ENCODE peak calls at places on chromosomes 11 and 22, in five cellular contexts. K, R, P, A and F are unnamed samples.

GRCh38 chr11:107591446-107592236 is 694 bp downstream of the ELMOD1 start:
- DNase-seq in K (peak), R (peak), P (no peak), A (no peak), F (no peak)

GRCh38 chr11:35144811-35145210 is 5.8 kb downstream of the CD44 start:
- DNase-seq in K (no peak), R (no peak), P (no peak), A (no peak), F (no peak)

GRCh38 chr11:125072210-125072960 is 9.3 kb downstream of the SLC37A2 start:
- DNase-seq in K (no peak), R (no peak), P (no peak), A (peak), F (no peak)

GRCh38 chr22:31927562-31927961 is 16.8 kb upstream of the YWHAH start:
- DNase-seq in K (no peak), R (no peak), P (no peak), A (no peak), F (no peak)

GRCh38 chr11:34916810-34917780 is 677 bp downstream of the PDHX start:
- DNase-seq in K (no peak), R (no peak), P (no peak), A (no peak), F (peak)

GRCh38 chr11:97739892-97740782 is 1280.6 kb upstream of the CNTN5 start:
- DNase-seq in K (peak), R (no peak), P (no peak), A (no peak), F (no peak)

GRCh38 chr11:57322881-57323467 is 1.8 kb downstream of the TNKS1BP1 start:
- DNase-seq in K (no peak), R (peak), P (no peak), A (no peak), F (peak)

GRCh38 chr11:131095501-131096185 is 179.4 kb upstream of the SNX19 start:
- DNase-seq in K (no peak), R (no peak), P (no peak), A (no peak), F (no peak)

GRCh38 chr11:7448126-7448525 is 37.2 kb upstream of the OLFML1 start:
- DNase-seq in K (no peak), R (no peak), P (no peak), A (no peak), F (no peak)

GRCh38 chr11:118774032-118774431 is 16.9 kb downstream of the DDX6 start:
- DNase-seq in K (no peak), R (no peak), P (no peak), A (no peak), F (no peak)

GRCh38 chr11:128796275-128796674 is 70.8 kb downstream of the KCNJ1 start:
- DNase-seq in K (peak), R (no peak), P (no peak), A (no peak), F (peak)

GRCh38 chr11:87290304-87290922 is 252.7 kb downstream of the TMEM135 start:
- DNase-seq in K (peak), R (no peak), P (no peak), A (no peak), F (peak)

GRCh38 chr11:64250875-64251721 is at the start of gene PLCB3:
- DNase-seq in K (no peak), R (peak), P (no peak), A (peak), F (peak)

GRCh38 chr11:119794756-119795155 is 65.8 kb upstream of the NECTIN1 start:
- DNase-seq in K (no peak), R (no peak), P (no peak), A (no peak), F (no peak)

GRCh38 chr11:9802291-9802861 is 138.5 kb downstream of the SWAP70 start:
- DNase-seq in K (peak), R (no peak), P (no peak), A (no peak), F (peak)

GRCh38 chr22:38069372-38070249 is 12.4 kb downstream of the PICK1 start:
- DNase-seq in K (peak), R (peak), P (peak), A (no peak), F (peak)

GRCh38 chr11:123111465-123111864 is 49.5 kb upstream of the HSPA8 start:
- DNase-seq in K (peak), R (no peak), P (no peak), A (no peak), F (no peak)

GRCh38 chr11:77250881-77251640 is 50.4 kb downstream of the GDPD4 start:
- DNase-seq in K (peak), R (no peak), P (no peak), A (no peak), F (peak)

GRCh38 chr11:120034881-120035620 is 102.9 kb downstream of the TRIM29 start:
- DNase-seq in K (no peak), R (no peak), P (no peak), A (no peak), F (no peak)

GRCh38 chr11:87266751-87267150 is 229.0 kb downstream of the TMEM135 start:
- DNase-seq in K (no peak), R (no peak), P (no peak), A (no peak), F (no peak)

GRCh38 chr11:79931692-79932091 is 490.9 kb upstream of the TENM4 start:
- DNase-seq in K (no peak), R (no peak), P (no peak), A (no peak), F (no peak)

GRCh38 chr11:122020902-122021301 is 95.1 kb downstream of the BLID start:
- DNase-seq in K (no peak), R (no peak), P (no peak), A (no peak), F (no peak)
- TF ChIP-seq CTCF in K (peak), R (peak), P (peak), A (no peak), F (peak)

DNA sequence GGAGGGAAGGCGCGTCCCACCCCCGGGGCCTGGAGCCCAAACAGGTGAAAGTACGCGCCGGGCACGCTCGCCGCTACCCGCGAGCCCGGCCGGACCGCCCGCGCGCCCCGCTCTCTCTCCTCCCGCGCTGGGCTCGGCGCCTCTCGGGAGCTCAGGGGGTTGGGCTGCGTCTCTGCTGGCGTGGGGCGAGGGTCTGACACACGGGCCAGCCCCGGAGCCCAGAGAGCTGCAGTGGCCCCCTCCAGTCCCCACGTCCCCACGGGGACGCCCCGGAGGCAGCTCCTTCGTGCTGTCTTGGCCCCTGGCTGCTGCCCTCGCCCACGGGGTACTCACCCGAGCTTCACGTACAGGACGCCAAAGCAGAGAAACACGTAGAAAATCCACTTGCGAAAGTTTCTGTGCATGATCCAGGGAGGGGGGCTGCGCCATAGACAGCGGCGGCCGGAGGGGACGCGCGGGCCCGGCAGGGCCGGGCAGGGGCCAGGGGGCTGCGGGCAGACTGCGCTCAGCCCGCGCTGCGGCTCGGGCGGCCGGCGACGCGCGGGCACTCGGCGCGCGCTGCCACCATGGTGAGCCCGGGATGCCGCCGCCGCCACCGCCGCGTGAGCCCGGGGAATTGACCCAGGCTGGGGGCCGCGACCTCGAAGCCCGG is 485 bp downstream of the WNT7B start:
- DNase-seq in K (no peak), R (no peak), P (no peak), A (no peak), F (no peak)
- H3K4me3 ChIP-seq in K (peak), R (peak), P (peak), A (peak), F (peak)

DNA sequence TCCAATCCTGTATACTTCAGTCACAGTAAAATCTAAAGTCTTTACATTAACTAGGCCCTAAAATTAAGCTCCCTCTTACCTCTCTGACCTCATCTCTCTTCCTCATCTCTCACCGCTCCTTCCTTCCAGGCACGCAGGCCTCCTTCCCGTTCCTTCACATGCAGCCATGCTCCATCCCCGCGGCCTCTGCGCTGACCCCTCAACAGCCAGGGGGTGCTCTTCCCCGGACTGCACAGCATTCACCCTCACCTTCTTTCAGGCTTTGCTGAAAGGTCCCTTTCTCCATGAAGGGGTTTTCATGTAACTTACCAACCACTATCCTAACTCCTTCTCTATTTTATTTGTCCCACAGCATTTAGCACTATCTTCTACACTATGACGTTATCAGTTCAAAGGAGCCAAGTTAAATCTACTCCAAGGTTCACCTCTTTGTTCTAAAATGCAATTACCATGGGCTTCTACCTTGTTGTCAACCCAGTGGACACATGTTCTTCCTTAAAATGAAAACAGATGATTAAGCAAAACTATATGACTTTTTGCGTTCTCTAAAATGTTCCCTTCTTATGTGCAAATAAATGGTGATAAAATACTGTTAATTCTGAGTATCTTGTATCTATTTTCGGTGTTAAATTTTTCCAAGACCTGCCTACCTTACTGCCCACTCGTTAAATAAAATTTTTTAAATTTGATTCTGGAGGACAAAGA is 57.8 kb upstream of the APOA1 start:
- DNase-seq in K (no peak), R (no peak), P (no peak), A (no peak), F (peak)
- TF ChIP-seq CTCF in K (peak), R (peak), P (peak), A (peak), F (peak)

DNA sequence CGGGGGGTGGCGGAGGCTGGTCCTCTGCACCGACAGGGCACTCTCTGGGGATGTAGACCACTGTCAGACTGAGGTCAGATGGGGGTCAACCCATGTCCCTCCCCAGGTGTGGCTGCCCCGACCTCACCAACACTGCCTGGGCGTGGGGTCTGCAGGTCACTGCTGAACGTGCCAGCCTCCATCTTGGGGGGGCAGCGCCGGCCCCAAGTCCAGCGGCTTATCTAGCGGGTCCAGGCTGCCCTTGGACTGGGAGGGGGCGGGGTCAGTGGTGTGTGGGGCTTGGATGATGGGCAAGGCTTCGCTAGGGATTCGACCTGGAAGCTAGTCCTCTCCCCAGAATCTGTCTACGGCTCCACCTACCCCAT is 178.2 kb downstream of the IGLL1 start:
- DNase-seq in K (no peak), R (peak), P (no peak), A (no peak), F (no peak)
- H3K4me3 ChIP-seq in K (no peak), R (peak), P (peak), A (peak), F (no peak)

GRCh38 chr11:32033067-32033466 is 57.8 kb upstream of the RCN1 start:
- DNase-seq in K (no peak), R (no peak), P (no peak), A (no peak), F (no peak)
- TF ChIP-seq CTCF in K (no peak), R (no peak), P (no peak), A (no peak), F (no peak)

GRCh38 chr22:20131593-20131855 is at the start of gene ZDHHC8:
- DNase-seq in K (no peak), R (no peak), P (no peak), A (peak), F (no peak)
- H3K4me3 ChIP-seq in K (peak), R (peak), P (peak), A (peak), F (peak)

GRCh38 chr11:5007561-5007960 is 12.9 kb downstream of the OR51L1 start:
- DNase-seq in K (no peak), R (no peak), P (no peak), A (no peak), F (no peak)

GRCh38 chr11:5004429-5005274 is 10.0 kb downstream of the OR51L1 start:
- DNase-seq in K (peak), R (no peak), P (peak), A (peak), F (peak)
- TF ChIP-seq CTCF in K (peak), R (peak), P (peak), A (peak), F (peak)

DNA sequence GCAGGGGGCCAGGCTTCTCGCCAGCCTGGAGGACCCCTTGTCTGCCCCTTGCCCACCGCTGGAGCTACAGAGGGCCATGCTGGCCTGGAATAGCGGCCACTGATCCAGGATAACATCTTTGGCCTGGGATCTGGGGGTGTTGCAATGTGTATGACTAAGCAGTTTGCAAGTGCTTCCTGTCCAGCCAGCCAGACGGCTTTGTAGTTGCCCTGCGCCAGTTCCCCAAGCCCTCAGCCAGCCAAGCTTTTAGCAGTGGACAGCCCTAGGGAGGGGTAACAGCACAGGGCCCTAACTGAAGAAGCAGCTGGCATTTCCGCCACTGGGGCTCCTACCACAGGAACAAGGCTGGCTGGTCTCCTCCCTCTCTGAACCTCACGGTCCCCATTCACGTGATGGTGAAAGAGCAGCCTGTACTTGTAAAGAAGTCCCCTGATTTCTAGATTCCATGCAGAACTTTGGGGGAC is 32.1 kb downstream of the UQCR10 start:
- DNase-seq in K (peak), R (peak), P (peak), A (peak), F (peak)
- H3K4me3 ChIP-seq in K (no peak), R (peak), P (no peak), A (no peak), F (no peak)